ENCODE peak calls at places on chromosomes 3 and 15, in six cellular contexts. E is right atrium auricular region, R is tibial nerve, J is endodermal cell, W is astrocyte, H is PC-3. U is an unnamed sample.

GRCh38 chr15:86608461-86608860 is 528.8 kb downstream of the AGBL1 start:
- DNase-seq in E (no peak), R (no peak), J (no peak), W (peak; percentile 46), H (no peak), U (peak; percentile 71)

GRCh38 chr3:171614318-171614967 is 154.2 kb upstream of the TNIK start:
- DNase-seq in E (no peak), R (no peak), J (peak; percentile 90), W (peak; percentile 41), H (no peak), U (peak; percentile 45)

GRCh38 chr3:159458982-159459381 is 529.7 kb upstream of the IL12A start:
- DNase-seq in E (no peak), R (no peak), J (no peak), W (no peak), H (no peak), U (peak; percentile 18)

GRCh38 chr3:184168363-184169120 is 6.1 kb upstream of the AP2M1 start:
- DNase-seq in E (no peak), R (no peak), J (peak; percentile 29), W (peak; percentile 85), H (peak; percentile 72), U (peak; percentile 70)

GRCh38 chr3:143084856-143085731 is 34.5 kb upstream of the CHST2 start:
- DNase-seq in E (no peak), R (no peak), J (no peak), W (peak; percentile 34), H (peak; percentile 30), U (peak; percentile 71)

GRCh38 chr3:27939940-27940339 is 217.8 kb upstream of the EOMES start:
- DNase-seq in E (no peak), R (no peak), J (peak; percentile 57), W (peak; percentile 57), H (no peak), U (peak; percentile 34)

GRCh38 chr3:111737056-111737711 is 121.9 kb upstream of the PHLDB2 start:
- DNase-seq in E (no peak), R (no peak), J (no peak), W (no peak), H (no peak), U (no peak)

GRCh38 chr15:99482993-99483392 is 82.8 kb upstream of the MEF2A start:
- DNase-seq in E (no peak), R (no peak), J (no peak), W (no peak), H (no peak), U (no peak)

GRCh38 chr15:52922871-52923270 is 132.7 kb upstream of the ONECUT1 start:
- DNase-seq in E (no peak), R (no peak), J (no peak), W (no peak), H (no peak), U (no peak)

GRCh38 chr3:133956333-133956732 is 60.7 kb upstream of the RAB6B start:
- DNase-seq in E (no peak), R (no peak), J (no peak), W (no peak), H (no peak), U (no peak)

GRCh38 chr3:118671192-118671591 is 363.5 kb downstream of the IGSF11 start:
- DNase-seq in E (no peak), R (no peak), J (peak; percentile 53), W (no peak), H (no peak), U (no peak)

GRCh38 chr3:176663376-176663775 is 533.9 kb downstream of the TBL1XR1 start:
- DNase-seq in E (no peak), R (no peak), J (no peak), W (peak; percentile 59), H (peak; percentile 19), U (no peak)

GRCh38 chr3:12840591-12841084 is 727 bp downstream of the RPL32 start:
- DNase-seq in E (no peak), R (no peak), J (no peak), W (no peak), H (no peak), U (no peak)

GRCh38 chr3:104411760-104412159 is 954.9 kb upstream of the ALCAM start:
- DNase-seq in E (no peak), R (no peak), J (no peak), W (no peak), H (no peak), U (no peak)

GRCh38 chr15:69823223-69823907 is 274.4 kb downstream of the TLE3 start:
- DNase-seq in E (no peak), R (no peak), J (no peak), W (no peak), H (peak; percentile 40), U (no peak)

GRCh38 chr15:99606646-99607045 is 40.9 kb downstream of the MEF2A start:
- DNase-seq in E (no peak), R (no peak), J (no peak), W (no peak), H (no peak), U (no peak)

GRCh38 chr3:106001923-106002322 is 133.1 kb upstream of the CBLB start:
- DNase-seq in E (no peak), R (no peak), J (no peak), W (no peak), H (no peak), U (no peak)

GRCh38 chr15:67059127-67059553 is 6.3 kb upstream of the SMAD3 start:
- DNase-seq in E (no peak), R (no peak), J (no peak), W (no peak), H (no peak), U (no peak)
- H3K4me3 ChIP-seq in E (no peak overlapping the region), R (no peak overlapping the region), J (no peak overlapping the region), W (no peak overlapping the region), H (no peak overlapping the region), U (no peak overlapping the region)

DNA sequence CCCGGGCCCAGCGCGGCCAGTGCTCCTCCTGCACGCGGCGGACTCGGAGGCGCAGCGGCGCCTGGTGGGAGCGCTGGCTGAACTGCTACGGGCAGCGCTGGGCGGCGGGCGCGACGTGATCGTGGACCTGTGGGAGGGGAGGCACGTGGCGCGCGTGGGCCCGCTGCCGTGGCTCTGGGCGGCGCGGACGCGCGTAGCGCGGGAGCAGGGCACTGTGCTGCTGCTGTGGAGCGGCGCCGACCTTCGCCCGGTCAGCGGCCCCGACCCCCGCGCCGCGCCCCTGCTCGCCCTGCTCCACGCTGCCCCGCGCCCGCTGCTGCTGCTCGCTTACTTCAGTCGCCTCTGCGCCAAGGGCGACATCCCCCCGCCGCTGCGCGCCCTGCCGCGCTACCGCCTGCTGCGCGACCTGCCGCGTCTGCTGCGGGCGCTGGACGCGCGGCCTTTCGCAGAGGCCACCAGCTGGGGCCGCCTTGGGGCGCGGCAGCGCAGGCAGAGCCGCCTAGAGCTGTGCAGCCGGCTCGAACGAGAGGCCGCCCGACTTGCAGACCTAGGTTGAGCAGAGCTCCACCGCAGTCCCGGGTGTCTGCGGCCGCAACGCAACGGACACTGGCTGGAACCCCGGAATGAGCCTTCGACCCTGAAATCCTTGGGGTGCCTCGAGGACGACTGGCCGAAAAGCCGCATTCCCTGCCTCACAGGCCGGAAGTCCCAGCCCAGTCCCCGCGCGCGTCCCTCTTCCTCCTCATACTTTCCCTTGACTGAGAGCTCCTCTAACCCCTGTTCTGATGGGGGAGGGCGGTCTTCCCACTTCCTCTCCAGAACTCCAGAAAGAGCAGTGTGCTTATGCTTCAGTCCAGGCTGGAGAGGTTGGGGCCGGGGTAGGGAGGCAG is 1.4 kb upstream of the IL17RC start:
- DNase-seq in E (peak; percentile 77), R (peak; percentile 61), J (peak; percentile 88), W (peak; percentile 41), H (peak; percentile 78), U (no peak)
- TF ChIP-seq CTCF in E (peak; percentile 63), R (peak; percentile 32), J (peak; percentile 54), W (no peak), H (peak; percentile 5), U (peak; percentile 3)

DNA sequence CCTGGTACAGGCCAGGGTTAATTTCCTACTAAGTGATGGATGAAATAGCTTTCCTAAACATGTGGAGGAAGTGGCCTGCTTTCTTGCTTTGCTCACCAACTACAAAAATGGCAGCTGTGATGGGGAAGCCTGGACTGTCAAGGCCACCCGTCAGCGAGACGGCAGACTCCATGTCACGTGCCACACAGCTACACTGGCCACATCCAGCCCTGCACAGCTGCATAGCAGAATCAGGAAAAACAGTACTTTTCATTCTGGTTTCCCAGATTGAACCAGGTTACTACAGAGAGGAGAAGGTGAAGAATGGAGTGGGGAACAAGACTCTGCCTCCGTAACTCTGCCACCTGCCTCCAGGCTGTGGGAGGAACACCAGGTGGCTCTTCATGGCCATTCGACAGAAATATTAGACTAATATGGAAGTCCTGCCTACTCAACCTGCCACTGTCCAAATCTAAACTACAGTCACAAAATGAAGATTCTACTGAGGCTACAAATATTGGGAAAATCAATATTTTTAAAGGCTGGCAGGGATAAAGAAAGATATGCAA is 174.3 kb downstream of the MAGI1 start:
- DNase-seq in E (no peak), R (no peak), J (no peak), W (no peak), H (no peak), U (no peak)
- H3K4me3 ChIP-seq in E (no peak overlapping the region), R (no peak overlapping the region), J (no peak overlapping the region), W (no peak overlapping the region), H (no peak overlapping the region), U (no peak overlapping the region)

GRCh38 chr3:167840247-167840646 is 104.7 kb downstream of the SERPINI1 start:
- DNase-seq in E (no peak), R (no peak), J (no peak), W (no peak), H (no peak), U (peak; percentile 50)

GRCh38 chr3:167835359-167835758 is 99.8 kb downstream of the SERPINI1 start:
- DNase-seq in E (no peak), R (no peak), J (no peak), W (no peak), H (no peak), U (no peak)

GRCh38 chr3:167835953-167836352 is 100.4 kb downstream of the SERPINI1 start:
- DNase-seq in E (no peak), R (no peak), J (no peak), W (no peak), H (no peak), U (no peak)

GRCh38 chr3:167839460-167839859 is 103.9 kb downstream of the SERPINI1 start:
- DNase-seq in E (no peak), R (no peak), J (no peak), W (no peak), H (no peak), U (peak; percentile 60)

GRCh38 chr3:167837430-167837829 is 101.9 kb downstream of the SERPINI1 start:
- DNase-seq in E (no peak), R (no peak), J (no peak), W (no peak), H (peak; percentile 52), U (peak; percentile 23)
- TF ChIP-seq CTCF in E (peak; percentile 60), R (no peak), J (no peak), W (no peak), H (peak; percentile 67), U (no peak)

DNA sequence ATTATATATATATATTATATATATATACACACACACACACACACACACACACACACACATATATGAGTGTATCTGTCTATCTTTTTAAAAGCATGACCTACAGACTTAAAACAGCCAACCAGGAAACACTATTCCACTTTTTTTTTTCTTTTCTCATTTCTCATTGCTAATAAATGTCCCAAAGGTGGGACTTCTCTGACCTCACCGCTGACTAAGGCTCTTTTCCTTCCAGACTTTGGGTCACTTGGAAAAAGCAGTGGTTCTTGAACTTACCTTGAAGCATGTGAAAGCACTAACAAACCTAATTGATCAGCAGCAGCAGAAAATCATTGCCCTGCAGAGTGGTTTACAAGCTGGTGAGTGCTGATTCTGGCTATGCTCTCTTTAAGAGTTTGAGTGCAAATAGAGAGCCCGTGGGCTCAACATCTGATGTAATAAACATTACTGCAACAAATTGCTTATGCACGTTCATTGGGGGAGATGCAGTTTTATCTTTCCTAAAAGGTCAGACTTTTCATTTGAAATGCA is 2.0 kb downstream of the BHLHE40 start:
- DNase-seq in E (no peak), R (no peak), J (no peak), W (peak; percentile 39), H (peak; percentile 45), U (peak; percentile 32)
- H3K4me3 ChIP-seq in E (peak overlapping the region; percentile 87), R (peak overlapping the region; percentile 89), J (peak overlapping the region; percentile 95), W (peak overlapping the region; percentile 96), H (peak overlapping the region; percentile 98), U (peak overlapping the region; percentile 99)

GRCh38 chr3:59326246-59327024 is 276.6 kb upstream of the CFAP20DC start:
- DNase-seq in E (no peak), R (no peak), J (peak; percentile 76), W (peak; percentile 6), H (no peak), U (peak; percentile 89)
- TF ChIP-seq CTCF in E (no peak), R (no peak), J (peak; percentile 80), W (peak; percentile 48), H (peak; percentile 51), U (no peak)

U was measured in epithelial cell of esophagus.